ENCODE peak calls at places on chromosomes 13 and 19, in four cellular contexts. One of them, this sample, is unnamed.
A peak's percentile ranks its signal among the peaks of the same experiment; 100 is the strongest.

GRCh38 chr13:32829269-32829668 is 187.0 kb upstream of the KL start:
- DNase-seq in T-helper 2 cell: no peak
- DNase-seq in A172: no peak
- DNase-seq in stomach: no peak
- DNase-seq in this sample: peak; percentile 71

GRCh38 chr19:42468273-42468796 is 25.6 kb upstream of the CXCL17 start:
- DNase-seq in T-helper 2 cell: no peak
- DNase-seq in A172: peak; percentile 94
- DNase-seq in stomach: no peak
- DNase-seq in this sample: peak; percentile 21

GRCh38 chr19:50555447-50556235 is 12.6 kb downstream of the LRRC4B start:
- DNase-seq in T-helper 2 cell: no peak
- DNase-seq in A172: no peak
- DNase-seq in stomach: no peak
- DNase-seq in this sample: peak; percentile 27

GRCh38 chr13:99665716-99666115 is 164.4 kb downstream of the TM9SF2 start:
- DNase-seq in T-helper 2 cell: no peak
- DNase-seq in A172: no peak
- DNase-seq in stomach: no peak
- DNase-seq in this sample: no peak

GRCh38 chr19:35341565-35342225 is 6.0 kb upstream of the FFAR1 start:
- DNase-seq in T-helper 2 cell: no peak
- DNase-seq in A172: no peak
- DNase-seq in stomach: no peak
- DNase-seq in this sample: no peak

GRCh38 chr13:44969858-44970484 is 19.3 kb downstream of the NUFIP1 start:
- DNase-seq in T-helper 2 cell: no peak
- DNase-seq in A172: peak; percentile 67
- DNase-seq in stomach: no peak
- DNase-seq in this sample: peak; percentile 67

GRCh38 chr19:38617764-38618589 is at the start of gene MAP4K1:
- DNase-seq in T-helper 2 cell: peak; percentile 44
- DNase-seq in A172: no peak
- DNase-seq in stomach: peak; percentile 53
- DNase-seq in this sample: no peak

GRCh38 chr19:3441986-3442329 is 38.4 kb downstream of the SMIM24 start:
- DNase-seq in T-helper 2 cell: no peak
- DNase-seq in A172: no peak
- DNase-seq in stomach: no peak
- DNase-seq in this sample: no peak

GRCh38 chr13:47135800-47136658 is 239.2 kb upstream of the HTR2A start:
- DNase-seq in T-helper 2 cell: no peak
- DNase-seq in A172: no peak
- DNase-seq in stomach: no peak
- DNase-seq in this sample: no peak

GRCh38 chr13:40383132-40383531 is 283.3 kb downstream of the FOXO1 start:
- DNase-seq in T-helper 2 cell: no peak
- DNase-seq in A172: no peak
- DNase-seq in stomach: no peak
- DNase-seq in this sample: no peak

GRCh38 chr13:77767413-77767812 is 69.9 kb downstream of the SLAIN1 start:
- DNase-seq in T-helper 2 cell: no peak
- DNase-seq in A172: no peak
- DNase-seq in stomach: no peak
- DNase-seq in this sample: no peak

GRCh38 chr19:45585158-45585577 is 566 bp upstream of the OPA3 start:
- DNase-seq in T-helper 2 cell: no peak
- DNase-seq in A172: no peak
- DNase-seq in stomach: no peak
- DNase-seq in this sample: no peak

GRCh38 chr19:32416749-32417469 is 11.3 kb downstream of the DPY19L3 start:
- DNase-seq in T-helper 2 cell: no peak
- DNase-seq in A172: no peak
- DNase-seq in stomach: no peak
- DNase-seq in this sample: no peak

GRCh38 chr13:29771247-29771646 is 79.2 kb downstream of the UBL3 start:
- DNase-seq in T-helper 2 cell: no peak
- DNase-seq in A172: peak; percentile 16
- DNase-seq in stomach: no peak
- DNase-seq in this sample: peak; percentile 51

GRCh38 chr19:32581704-32582164 is 744 bp downstream of the PDCD5 start:
- DNase-seq in T-helper 2 cell: no peak
- DNase-seq in A172: peak; percentile 40
- DNase-seq in stomach: no peak
- DNase-seq in this sample: peak; percentile 26

This sample was measured in ACHN.